ENCODE peak calls at places on chromosomes 16 and 17, in five cellular contexts. H is fibroblast of lung, O is DND-41, K is IMR-90, V is GM23338. U is an unnamed sample. For H4K20me1, the result is how much of the 10 kb centered on the place peaks cover.

GRCh38 chr17:30164531-30164930 is 47.9 kb downstream of the NSRP1 start:
- DNase-seq in O (no peak), H (no peak), V (no peak), K (no peak), U (no peak)

GRCh38 chr16:69564845-69565610 is 738 bp upstream of the NFAT5 start:
- DNase-seq in O (no peak), V (peak), K (no peak), H (peak), U (peak)

GRCh38 chr17:49987681-49988441 is 7.2 kb downstream of the DLX3 start:
- DNase-seq in O (no peak), K (no peak), V (peak), H (no peak), U (no peak)

GRCh38 chr17:60887607-60888028 is 210.0 kb downstream of the BCAS3 start:
- DNase-seq in V (no peak), K (no peak), H (no peak), O (no peak), U (no peak)

GRCh38 chr17:8799851-8800212 is 667 bp upstream of the MFSD6L start:
- DNase-seq in H (no peak), K (no peak), O (no peak), V (no peak), U (no peak)

GRCh38 chr17:38798614-38799500 is 499 bp downstream of the PIP4K2B start:
- DNase-seq in H (peak), V (peak), O (peak), K (peak), U (no peak)

GRCh38 chr17:81453712-81454111 is 58.5 kb downstream of the BAHCC1 start:
- DNase-seq in K (no peak), H (no peak), V (no peak), O (peak), U (peak)

GRCh38 chr17:1709971-1710806 is at the start of gene TLCD2:
- DNase-seq in O (no peak), V (peak), H (peak), K (peak), U (no peak)

GRCh38 chr17:41496803-41497484 is 7.2 kb upstream of the KRT36 start:
- DNase-seq in V (peak), H (peak), K (peak), O (peak), U (peak)

GRCh38 chr17:79870540-79870939 is 31.3 kb upstream of the CBX4 start:
- DNase-seq in O (no peak), H (no peak), K (no peak), V (no peak), U (no peak)

GRCh38 chr16:30473231-30474061 is 904 bp downstream of the ITGAL start:
- DNase-seq in O (no peak), K (no peak), H (no peak), V (no peak), U (no peak)

GRCh38 chr17:37607637-37608368 is 1.4 kb downstream of the SYNRG start:
- DNase-seq in H (no peak), V (no peak), O (peak), K (no peak), U (peak)

GRCh38 chr16:69799601-69800000 is 37.5 kb downstream of the WWP2 start:
- DNase-seq in K (peak), V (no peak), H (peak), O (no peak), U (no peak)

GRCh38 chr17:49005140-49005539 is 8.0 kb downstream of the IGF2BP1 start:
- DNase-seq in V (no peak), H (no peak), O (no peak), K (no peak), U (no peak)

GRCh38 chr17:16007439-16007838 is 7.8 kb downstream of the TTC19 start:
- DNase-seq in K (no peak), O (no peak), V (no peak), H (no peak), U (no peak)

DNA sequence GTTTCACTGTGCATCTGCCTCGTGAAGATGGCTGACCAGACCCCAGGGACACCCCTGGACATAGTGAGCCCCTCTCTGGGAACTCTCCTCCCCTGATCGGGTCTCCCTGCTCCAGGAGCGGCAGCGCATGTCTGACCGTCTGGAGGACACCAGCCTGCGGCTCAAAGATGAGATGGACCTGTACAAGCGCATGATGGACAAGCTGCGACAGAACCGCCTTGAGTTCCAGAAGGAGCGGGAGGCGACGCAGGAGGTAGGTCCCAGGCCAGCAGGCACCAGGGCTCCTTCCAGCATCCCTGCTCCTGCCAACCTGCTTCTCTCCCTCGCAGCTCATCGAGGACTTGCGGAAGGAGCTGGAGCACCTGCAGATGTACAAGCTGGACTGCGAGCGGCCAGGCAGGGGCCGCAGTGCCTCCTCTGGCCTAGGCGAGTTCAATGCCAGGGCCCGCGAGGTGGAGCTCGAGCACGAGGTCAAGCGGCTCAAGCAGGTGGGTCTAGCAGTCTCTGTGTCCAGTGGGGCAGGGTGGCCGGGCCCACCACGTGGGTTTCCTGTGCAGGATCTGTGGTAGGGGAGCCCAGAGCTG is 136.9 kb downstream of the RAB11FIP4 start:
- DNase-seq in O (no peak), H (no peak), V (no peak), K (no peak), U (no peak)
- H4K20me1 ChIP-seq in O (under half), H (under half), V (under half), K (under half), U (under half)

GRCh38 chr16:89417352-89417751 is 73.0 kb downstream of the ANKRD11 start:
- DNase-seq in H (no peak), O (no peak), V (no peak), K (no peak), U (no peak)
- H4K20me1 ChIP-seq in H (under half), O (half or more), V (half or more), K (half or more), U (under half)

GRCh38 chr17:75396781-75397180 is 8.7 kb downstream of the GRB2 start:
- DNase-seq in H (no peak), V (no peak), O (no peak), K (no peak), U (peak)
- H4K20me1 ChIP-seq in H (under half), V (under half), O (half or more), K (half or more), U (half or more)

GRCh38 chr17:57331423-57331822 is 75.1 kb downstream of the MSI2 start:
- DNase-seq in O (no peak), K (no peak), V (no peak), H (no peak), U (no peak)
- H4K20me1 ChIP-seq in O (half or more), K (under half), V (under half), H (under half), U (under half)

DNA sequence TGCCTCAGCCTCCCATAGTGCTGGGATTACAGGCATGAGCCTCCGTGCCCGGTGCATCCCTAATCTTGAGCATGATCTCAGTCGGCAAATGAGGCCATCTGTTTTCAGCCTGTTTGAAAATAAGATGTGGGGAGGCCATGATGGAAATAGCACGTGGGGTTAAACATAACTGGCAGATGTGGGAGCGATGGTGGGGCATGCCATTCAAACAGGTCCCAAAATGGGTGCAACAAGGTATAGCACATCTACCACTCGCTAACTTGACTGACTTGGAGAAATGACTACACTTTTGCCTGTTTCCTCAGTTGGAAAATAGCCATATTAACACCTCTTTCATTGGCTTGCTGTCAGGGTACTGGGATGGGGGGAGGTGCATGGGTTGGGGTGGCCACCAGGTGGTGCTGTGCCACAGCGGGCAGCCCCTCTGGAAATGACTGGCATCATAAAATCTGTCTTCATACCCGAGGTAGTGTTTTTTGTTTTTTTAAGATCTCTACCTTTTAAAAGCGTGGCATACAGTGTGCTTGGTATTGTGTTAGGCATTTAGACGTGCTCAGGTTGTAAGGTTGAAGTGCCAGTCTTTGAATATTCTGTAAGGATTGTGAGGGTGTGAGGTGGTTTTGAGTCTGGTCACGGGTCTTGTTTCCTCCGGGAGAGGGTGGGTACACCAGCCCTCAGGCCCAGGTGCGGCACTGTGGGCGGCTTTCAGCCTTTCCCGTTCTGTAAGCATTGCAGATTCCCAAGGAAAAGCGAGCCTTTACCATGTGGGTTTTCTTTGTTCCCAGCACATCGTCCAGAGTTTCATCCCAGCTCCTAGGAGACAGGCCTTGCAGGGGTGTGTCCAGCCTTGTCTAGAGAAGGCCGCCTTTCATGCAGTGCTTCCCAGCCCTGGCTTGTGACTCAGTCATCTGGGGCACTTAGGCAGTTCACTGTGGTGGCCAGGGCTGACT is 2.9 kb upstream of the TTYH2 start:
- DNase-seq in K (peak), V (peak), O (peak), H (peak), U (peak)
- H4K20me1 ChIP-seq in K (half or more), V (under half), O (half or more), H (under half), U (under half)